ENCODE peak calls at places on chromosomes 2 and 18, in eight cellular contexts. K is astrocyte of the spinal cord; Y is fibroblast of villous mesenchyme; A is Right ventricle myocardium inferior; L is NCI-H460; I is G401; B is NCI-H1417; V is effector CD8-positive, alpha-beta T cell. C is an unnamed sample.

GRCh38 chr2:127053731-127054603 is 53.0 kb downstream of the BIN1 start:
- DNase-seq in I (no peak), K (no peak), A (peak), Y (no peak), V (no peak), L (no peak), B (no peak), C (no peak)

GRCh38 chr2:51335072-51336058 is 303.4 kb upstream of the NRXN1 start:
- DNase-seq in A (no peak), B (no peak), I (no peak), Y (no peak), V (no peak), L (no peak), K (no peak), C (no peak)

GRCh38 chr2:192245329-192245728 is 50.6 kb upstream of the TMEFF2 start:
- DNase-seq in Y (peak), B (no peak), A (no peak), K (no peak), I (no peak), L (no peak), V (no peak), C (no peak)

GRCh38 chr18:29661924-29662323 is 1380.6 kb downstream of the DSC3 start:
- DNase-seq in B (no peak), V (no peak), A (no peak), K (no peak), L (no peak), Y (no peak), I (no peak), C (no peak)

GRCh38 chr2:11140492-11140891 is 14.8 kb upstream of the SLC66A3 start:
- DNase-seq in L (no peak), V (no peak), K (peak), B (no peak), I (no peak), Y (no peak), A (no peak), C (peak)

GRCh38 chr2:30024281-30024680 is 102.9 kb upstream of the ALK start:
- DNase-seq in V (no peak), A (no peak), Y (no peak), K (no peak), I (no peak), L (no peak), B (no peak), C (no peak)

GRCh38 chr18:55381277-55381676 is 206.7 kb downstream of the TCF4 start:
- DNase-seq in B (no peak), K (peak), Y (peak), I (no peak), V (no peak), A (no peak), L (no peak), C (peak)

GRCh38 chr2:26557244-26557925 is 79.5 kb upstream of the OTOF start:
- DNase-seq in Y (no peak), I (no peak), B (no peak), V (no peak), L (no peak), K (no peak), A (peak), C (no peak)

GRCh38 chr2:177291701-177292100 is 27.2 kb upstream of the NFE2L2 start:
- DNase-seq in V (no peak), L (no peak), A (no peak), I (no peak), Y (no peak), B (no peak), K (no peak), C (no peak)

GRCh38 chr2:73588177-73588576 is 54.0 kb downstream of the NAT8 start:
- DNase-seq in B (peak), V (no peak), Y (no peak), K (no peak), A (no peak), L (no peak), I (no peak), C (no peak)

GRCh38 chr2:70697603-70698383 is 70.2 kb downstream of the ADD2 start:
- DNase-seq in A (no peak), L (no peak), B (no peak), I (no peak), V (no peak), K (no peak), Y (no peak), C (no peak)

GRCh38 chr2:138023976-138024375 is 59.7 kb downstream of the HNMT start:
- DNase-seq in Y (no peak), L (no peak), A (no peak), K (no peak), V (no peak), B (no peak), I (peak), C (no peak)

GRCh38 chr2:191571163-191571769 is 106.7 kb upstream of the NABP1 start:
- DNase-seq in I (no peak), A (no peak), Y (peak), L (peak), B (no peak), V (no peak), K (peak), C (peak)

GRCh38 chr2:66489433-66489832 is 54.5 kb downstream of the MEIS1 start:
- DNase-seq in I (peak), B (peak), V (no peak), K (no peak), L (no peak), A (no peak), Y (no peak), C (no peak)

GRCh38 chr2:26633351-26633945 is 7.7 kb downstream of the CIB4 start:
- DNase-seq in Y (no peak), I (no peak), A (no peak), B (no peak), V (no peak), L (no peak), K (no peak), C (no peak)

GRCh38 chr2:22893773-22894517 is 491.0 kb upstream of the KLHL29 start:
- DNase-seq in B (no peak), V (no peak), I (no peak), K (no peak), Y (no peak), L (no peak), A (no peak), C (no peak)

GRCh38 chr18:10142496-10143160 is 228.8 kb downstream of the VAPA start:
- DNase-seq in Y (peak), L (no peak), V (no peak), B (no peak), K (peak), I (no peak), A (no peak), C (peak)

GRCh38 chr2:164220250-164220649 is 401.0 kb downstream of the GRB14 start:
- DNase-seq in Y (no peak), A (no peak), V (no peak), I (no peak), B (no peak), K (no peak), L (no peak), C (no peak)

GRCh38 chr2:170155022-170155722 is 22.8 kb upstream of the MYO3B start:
- DNase-seq in B (no peak), V (no peak), K (peak), L (no peak), Y (peak), A (no peak), I (peak), C (peak)

GRCh38 chr18:30486856-30487255 is 555.7 kb downstream of the DSC3 start:
- DNase-seq in I (no peak), B (no peak), V (no peak), A (no peak), Y (no peak), K (peak), L (no peak), C (peak)

GRCh38 chr2:241850544-241851324 is 8.0 kb downstream of the PDCD1 start:
- DNase-seq in L (no peak), A (peak), I (no peak), Y (no peak), V (no peak), K (no peak), B (no peak), C (no peak)

GRCh38 chr2:161165811-161166210 is 5.6 kb downstream of the TANK start:
- DNase-seq in V (no peak), K (no peak), L (no peak), Y (peak), A (no peak), B (no peak), I (no peak), C (no peak)

GRCh38 chr2:239601201-239601851 is 200.5 kb upstream of the HDAC4 start:
- DNase-seq in L (no peak), B (no peak), A (no peak), K (no peak), Y (no peak), I (no peak), V (no peak), C (no peak)